ENCODE peak calls at places on chromosomes 1 and 21, in eight cellular contexts. U is IMR-90, N is ovary, F is stomach, Z is A549, T is gastrocnemius medialis, H is tibial nerve, W is body of pancreas. C is an unnamed sample.

GRCh38 chr1:2925923-2926322 is 95.3 kb upstream of the ACTRT2 start:
- DNase-seq in U (no peak), N (no peak), F (no peak), Z (no peak), T (no peak), H (no peak), W (peak; percentile 52), C (no peak)

GRCh38 chr1:966135-966602 is at the start of gene PLEKHN1:
- DNase-seq in U (peak; percentile 45), N (no peak), F (peak; percentile 63), Z (no peak), T (peak; percentile 21), H (no peak), W (peak; percentile 49), C (no peak)

GRCh38 chr1:223792046-223792445 is 53.7 kb downstream of the TP53BP2 start:
- DNase-seq in U (no peak), N (no peak), F (no peak), Z (no peak), T (no peak), H (no peak), W (no peak), C (no peak)

GRCh38 chr1:63116016-63116415 is 206.4 kb upstream of the FOXD3 start:
- DNase-seq in U (no peak), N (no peak), F (no peak), Z (no peak), T (no peak), H (no peak), W (no peak), C (no peak)

GRCh38 chr1:145994391-145995120 is 1.8 kb downstream of the TXNIP start:
- DNase-seq in U (no peak), N (no peak), F (peak; percentile 43), Z (no peak), T (peak; percentile 45), H (no peak), W (peak; percentile 36), C (no peak)

GRCh38 chr21:42614391-42614790 is 39.0 kb upstream of the PDE9A start:
- DNase-seq in U (no peak), N (no peak), F (no peak), Z (no peak), T (no peak), H (no peak), W (no peak), C (peak; percentile 37)

GRCh38 chr1:203327684-203328457 is 22.6 kb downstream of the BTG2 start:
- DNase-seq in U (peak; percentile 53), N (no peak), F (peak; percentile 66), Z (peak; percentile 82), T (peak; percentile 71), H (peak; percentile 55), W (peak; percentile 74), C (peak; percentile 59)

GRCh38 chr1:225026701-225027100 is 97.2 kb downstream of the DNAH14 start:
- DNase-seq in U (no peak), N (no peak), F (no peak), Z (no peak), T (no peak), H (no peak), W (no peak), C (no peak)

GRCh38 chr1:110579460-110579859 is 26.7 kb downstream of the KCNA2 start:
- DNase-seq in U (no peak), N (no peak), F (no peak), Z (no peak), T (no peak), H (no peak), W (no peak), C (no peak)

GRCh38 chr1:51956528-51957509 is 33.7 kb downstream of the RAB3B start:
- DNase-seq in U (peak; percentile 67), N (no peak), F (no peak), Z (no peak), T (no peak), H (no peak), W (no peak), C (no peak)

GRCh38 chr1:2195785-2196184 is 1.2 kb upstream of the FAAP20 start:
- DNase-seq in U (no peak), N (no peak), F (no peak), Z (no peak), T (no peak), H (no peak), W (peak; percentile 6), C (no peak)

GRCh38 chr1:33657833-33658232 is 185.4 kb downstream of the ZSCAN20 start:
- DNase-seq in U (no peak), N (no peak), F (no peak), Z (no peak), T (no peak), H (no peak), W (no peak), C (no peak)

GRCh38 chr21:44666401-44667320 is at the start of gene KRTAP12-2:
- DNase-seq in U (no peak), N (no peak), F (no peak), Z (no peak), T (no peak), H (no peak), W (no peak), C (no peak)
- H3K4me3 ChIP-seq in U (no peak within 1 kb of the TSS), N (no peak within 1 kb of the TSS), F (no peak within 1 kb of the TSS), Z (no peak within 1 kb of the TSS), T (no peak within 1 kb of the TSS), H (no peak within 1 kb of the TSS), W (no peak within 1 kb of the TSS), C (no peak within 1 kb of the TSS)

DNA sequence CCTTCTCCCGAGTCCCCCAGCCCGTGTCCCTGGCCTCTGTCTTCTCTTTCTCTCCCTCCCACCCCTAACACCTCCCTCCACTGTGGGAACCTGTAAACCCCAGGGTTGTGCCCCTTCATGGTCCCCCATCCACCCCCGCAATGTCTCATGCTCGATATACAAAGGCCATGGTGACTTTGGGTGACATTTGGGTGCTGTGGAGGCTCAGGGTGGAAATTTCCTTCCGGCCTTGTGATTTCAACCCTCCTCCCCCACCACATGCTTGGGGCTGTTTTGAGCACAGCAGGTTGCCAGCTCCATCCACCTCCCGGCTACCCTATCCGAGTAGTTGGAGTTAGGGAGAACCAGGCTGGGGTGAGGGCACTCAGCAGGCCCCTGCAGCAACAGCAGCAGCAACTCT is 25.7 kb upstream of the VPS13D start:
- DNase-seq in U (no peak), N (no peak), F (no peak), Z (no peak), T (no peak), H (no peak), W (no peak), C (no peak)
- TF ChIP-seq POLR2A in U (no peak), N (no peak), F (no peak), Z (no peak), T (no peak), H (no peak), W (no peak), C (no peak)

GRCh38 chr1:206537141-206537540 is 29.8 kb downstream of the RASSF5 start:
- DNase-seq in U (peak; percentile 18), N (no peak), F (no peak), Z (no peak), T (no peak), H (no peak), W (no peak), C (no peak)

GRCh38 chr1:206538901-206539655 is 31.7 kb downstream of the RASSF5 start:
- DNase-seq in U (no peak), N (no peak), F (no peak), Z (no peak), T (no peak), H (no peak), W (no peak), C (no peak)

GRCh38 chr1:206541236-206541833 is 34.0 kb downstream of the RASSF5 start:
- DNase-seq in U (no peak), N (no peak), F (no peak), Z (no peak), T (no peak), H (no peak), W (no peak), C (no peak)

GRCh38 chr1:206538086-206538781 is 30.9 kb downstream of the RASSF5 start:
- DNase-seq in U (no peak), N (no peak), F (peak; percentile 61), Z (no peak), T (no peak), H (no peak), W (no peak), C (no peak)

DNA sequence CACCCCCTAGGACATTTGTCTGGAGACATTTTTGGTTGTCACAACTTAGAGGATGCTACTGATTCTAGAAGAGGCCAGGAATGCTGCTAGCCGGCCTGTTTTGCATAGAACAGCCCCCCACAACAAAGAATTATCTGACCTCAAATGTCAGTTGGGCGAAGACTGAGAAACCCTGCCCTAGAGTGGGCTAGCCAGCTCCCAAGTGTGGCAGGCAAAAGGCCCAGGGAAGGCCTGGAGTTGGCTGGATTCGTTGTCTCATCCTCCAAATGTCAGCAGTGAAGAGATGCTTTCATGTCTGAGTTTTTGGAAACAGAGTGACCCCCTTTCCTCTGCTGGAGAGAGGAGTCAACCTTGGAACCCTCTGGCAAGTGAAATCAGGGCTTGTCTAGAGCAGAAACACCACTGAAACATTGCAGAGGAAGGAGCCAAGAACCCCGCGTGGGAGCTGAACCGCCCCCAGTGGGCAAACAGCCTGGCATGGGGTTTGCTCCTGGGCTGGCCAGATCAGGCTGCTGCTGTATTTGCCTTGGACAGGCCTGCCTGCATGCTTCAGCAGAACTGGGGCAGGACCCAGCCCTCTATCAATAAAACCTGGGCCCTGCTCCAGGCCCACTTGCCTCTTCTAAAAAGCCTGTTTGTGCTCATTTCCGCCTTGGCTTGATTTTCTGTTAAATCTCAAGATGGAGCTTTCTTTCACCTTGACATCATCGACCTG is 32.9 kb downstream of the RASSF5 start:
- DNase-seq in U (no peak), N (peak; percentile 75), F (peak; percentile 94), Z (no peak), T (no peak), H (peak; percentile 38), W (peak; percentile 95), C (peak; percentile 64)
- H3K4me3 ChIP-seq in U (no peak overlapping the region), N (no peak overlapping the region), F (no peak overlapping the region), Z (no peak overlapping the region), T (no peak overlapping the region), H (no peak overlapping the region), W (no peak overlapping the region), C (no peak overlapping the region)

GRCh38 chr1:6316240-6317100 is 55.6 kb upstream of the GPR153 start:
- DNase-seq in U (no peak), N (no peak), F (no peak), Z (no peak), T (no peak), H (no peak), W (no peak), C (no peak)

GRCh38 chr1:6317101-6317760 is 56.3 kb upstream of the GPR153 start:
- DNase-seq in U (peak; percentile 38), N (no peak), F (no peak), Z (no peak), T (no peak), H (no peak), W (no peak), C (no peak)

GRCh38 chr1:6309550-6309949 is 48.7 kb upstream of the GPR153 start:
- DNase-seq in U (no peak), N (no peak), F (no peak), Z (no peak), T (no peak), H (no peak), W (no peak), C (no peak)

GRCh38 chr1:6310116-6310848 is 49.4 kb upstream of the GPR153 start:
- DNase-seq in U (no peak), N (no peak), F (no peak), Z (no peak), T (no peak), H (no peak), W (no peak), C (no peak)

GRCh38 chr1:6313382-6314265 is 52.7 kb upstream of the GPR153 start:
- DNase-seq in U (no peak), N (no peak), F (no peak), Z (no peak), T (peak; percentile 13), H (no peak), W (no peak), C (no peak)
- TF ChIP-seq POLR2A in U (no peak), N (no peak), F (no peak), Z (no peak), T (no peak), H (no peak), W (no peak), C (no peak)